ENCODE peak calls at places on chromosomes 7 and 10, in six cellular contexts. U is esophagus squamous epithelium, O is prostate gland, J is testis, I is HTR-8/SVneo, P is HEK293T. X is an unnamed sample.

GRCh38 chr10:2856598-2856997 is 210.8 kb upstream of the PFKP start:
- DNase-seq in P (no peak), O (no peak), J (no peak), U (no peak), I (no peak), X (no peak)

GRCh38 chr7:114081606-114082425 is 163.0 kb upstream of the PPP1R3A start:
- DNase-seq in I (no peak), O (no peak), P (peak), J (no peak), U (no peak), X (no peak)

GRCh38 chr7:12572941-12573340 is 2.4 kb downstream of the SCIN start:
- DNase-seq in J (no peak), I (no peak), O (no peak), U (no peak), P (no peak), X (no peak)

GRCh38 chr7:69982197-69982596 is 383.9 kb downstream of the AUTS2 start:
- DNase-seq in I (no peak), U (no peak), O (no peak), J (no peak), P (no peak), X (no peak)

GRCh38 chr10:124345521-124345920 is 73.2 kb downstream of the OAT start:
- DNase-seq in J (no peak), O (no peak), I (no peak), P (no peak), U (no peak), X (no peak)

GRCh38 chr7:88092676-88092999 is 127.2 kb downstream of the SRI start:
- DNase-seq in U (no peak), P (no peak), I (no peak), O (no peak), J (no peak), X (no peak)

GRCh38 chr10:93403741-93404354 is 78.3 kb downstream of the MYOF start:
- DNase-seq in I (peak), P (no peak), O (no peak), J (no peak), U (no peak), X (no peak)

GRCh38 chr7:107659666-107660065 is 962 bp upstream of the SLC26A4 start:
- DNase-seq in I (no peak), U (no peak), J (no peak), O (no peak), P (no peak), X (no peak)

GRCh38 chr7:25994433-25994988 is 157.5 kb upstream of the NFE2L3 start:
- DNase-seq in J (no peak), P (no peak), O (no peak), I (no peak), U (no peak), X (no peak)

GRCh38 chr10:1377756-1378397 is 321.7 kb downstream of the WDR37 start:
- DNase-seq in O (no peak), U (no peak), P (no peak), I (no peak), J (peak), X (no peak)

GRCh38 chr7:129452589-129453231 is 18.5 kb downstream of the STRIP2 start:
- DNase-seq in I (no peak), P (no peak), O (no peak), U (no peak), J (no peak), X (no peak)

GRCh38 chr7:94069154-94069739 is 65.1 kb upstream of the BET1 start:
- DNase-seq in I (no peak), U (no peak), J (no peak), O (no peak), P (no peak), X (no peak)

GRCh38 chr7:117581424-117581823 is 101.6 kb downstream of the CFTR start:
- DNase-seq in P (no peak), O (no peak), J (no peak), I (no peak), U (no peak), X (no peak)

GRCh38 chr10:6780008-6780677 is 200.1 kb upstream of the PRKCQ start:
- DNase-seq in P (no peak), O (no peak), U (no peak), I (no peak), J (no peak), X (no peak)

GRCh38 chr10:29113251-29113945 is 175.5 kb upstream of the LYZL1 start:
- DNase-seq in J (no peak), O (no peak), U (no peak), P (no peak), I (no peak), X (no peak)

GRCh38 chr10:74824184-74825032 is 2.0 kb upstream of the KAT6B start:
- DNase-seq in O (peak), U (no peak), P (no peak), J (no peak), I (no peak), X (no peak)

GRCh38 chr7:155598810-155599210 is 45.7 kb upstream of the RBM33 start:
- DNase-seq in J (peak), U (no peak), I (peak), P (peak), O (peak), X (no peak)

GRCh38 chr7:75772081-75773077 is at the start of gene CCL26:
- DNase-seq in P (no peak), J (peak), U (no peak), O (no peak), I (peak), X (no peak)

GRCh38 chr7:32347244-32347828 is 142.8 kb downstream of the LSM5 start:
- DNase-seq in I (no peak), P (no peak), U (no peak), O (no peak), J (peak), X (no peak)

GRCh38 chr7:12031186-12031585 is 179.9 kb upstream of the TMEM106B start:
- DNase-seq in U (no peak), P (no peak), J (no peak), O (no peak), I (no peak), X (no peak)

GRCh38 chr10:101291254-101292193 is 62.3 kb upstream of the LBX1 start:
- DNase-seq in O (peak), P (peak), U (no peak), I (peak), J (peak), X (no peak)

GRCh38 chr10:86023336-86023735 is 343.3 kb downstream of the GRID1 start:
- DNase-seq in I (no peak), O (no peak), U (no peak), P (no peak), J (no peak), X (no peak)

GRCh38 chr7:1563939-1564602 is 5.8 kb downstream of the PSMG3 start:
- DNase-seq in U (no peak), O (no peak), I (no peak), J (no peak), P (no peak), X (no peak)

GRCh38 chr7:30157217-30157616 is 22.4 kb downstream of the MTURN start:
- DNase-seq in J (no peak), U (no peak), I (no peak), P (no peak), O (no peak), X (no peak)

GRCh38 chr7:105267244-105267643 is 121.5 kb downstream of the SRPK2 start:
- DNase-seq in I (no peak), U (no peak), P (no peak), J (no peak), O (no peak), X (no peak)

GRCh38 chr7:121202125-121202524 is 126.7 kb upstream of the WNT16 start:
- DNase-seq in I (no peak), P (no peak), U (no peak), J (no peak), O (no peak), X (no peak)

X was measured in SIG-M5.